ENCODE peak calls at places on chromosomes 4 and X, in five cellular contexts. A is fibroblast of lung, I is HL-60, J is tibial artery, Z is fibroblast of mammary gland. U is an unnamed sample.

GRCh38 chr4:36288727-36289126 is 7.3 kb downstream of the DTHD1 start:
- DNase-seq in A (no peak), I (no peak), J (no peak), Z (no peak), U (no peak)

GRCh38 chr4:154465085-154465484 is 26.5 kb downstream of the DCHS2 start:
- DNase-seq in A (peak; percentile 28), I (no peak), J (no peak), Z (peak; percentile 72), U (no peak)

GRCh38 chrX:149682031-149682430 is 29.8 kb upstream of the MAGEA11 start:
- DNase-seq in A (no peak), I (no peak), J (no peak), Z (no peak), U (no peak)

GRCh38 chr4:1490906-1491629 is 84.8 kb upstream of the NKX1-1 start:
- DNase-seq in A (no peak), I (no peak), J (no peak), Z (no peak), U (no peak)

GRCh38 chr4:37477126-37477525 is 209.1 kb downstream of the RELL1 start:
- DNase-seq in A (no peak), I (no peak), J (no peak), Z (no peak), U (no peak)

GRCh38 chr4:23888421-23889319 is 1.2 kb downstream of the PPARGC1A start:
- DNase-seq in A (peak; percentile 69), I (no peak), J (no peak), Z (peak; percentile 59), U (peak; percentile 35)

GRCh38 chr4:95180531-95181315 is 368.1 kb downstream of the UNC5C start:
- DNase-seq in A (no peak), I (no peak), J (no peak), Z (no peak), U (no peak)

GRCh38 chr4:42653606-42654560 is 3.0 kb downstream of the ATP8A1 start:
- DNase-seq in A (no peak), I (no peak), J (no peak), Z (peak; percentile 20), U (no peak)

GRCh38 chr4:29082684-29083083 is 1637.5 kb upstream of the PCDH7 start:
- DNase-seq in A (no peak), I (no peak), J (no peak), Z (no peak), U (no peak)

GRCh38 chr4:126611900-126612299 is 1020.9 kb upstream of the INTU start:
- DNase-seq in A (peak; percentile 47), I (no peak), J (no peak), Z (peak; percentile 87), U (peak; percentile 50)

GRCh38 chr4:120009731-120010130 is 56.9 kb downstream of the MAD2L1 start:
- DNase-seq in A (peak; percentile 68), I (no peak), J (no peak), Z (peak; percentile 87), U (peak; percentile 69)

GRCh38 chrX:8520791-8521190 is 56.2 kb downstream of the VCX3B start:
- DNase-seq in A (no peak), I (no peak), J (no peak), Z (peak; percentile 18), U (no peak)

GRCh38 chr4:78336093-78336943 is 215.3 kb upstream of the ANXA3 start:
- DNase-seq in A (peak; percentile 37), I (no peak), J (no peak), Z (peak; percentile 23), U (peak; percentile 88)

GRCh38 chr4:17111959-17112659 is 213.7 kb upstream of the LDB2 start:
- DNase-seq in A (no peak), I (no peak), J (no peak), Z (peak; percentile 33), U (no peak)

GRCh38 chr4:13322681-13323101 is 161.4 kb downstream of the RAB28 start:
- DNase-seq in A (peak; percentile 55), I (no peak), J (no peak), Z (peak; percentile 79), U (peak; percentile 85)

GRCh38 chr4:188002346-188002745 is 6.8 kb downstream of the ZFP42 start:
- DNase-seq in A (no peak), I (no peak), J (no peak), Z (no peak), U (no peak)

GRCh38 chrX:48683411-48683982 is at the start of gene WAS:
- DNase-seq in A (no peak), I (peak; percentile 88), J (no peak), Z (no peak), U (no peak)

GRCh38 chr4:15897577-15897976 is 41.0 kb downstream of the FGFBP1 start:
- DNase-seq in A (no peak), I (no peak), J (no peak), Z (no peak), U (no peak)

GRCh38 chrX:82218361-82218760 is 1016.5 kb downstream of the SH3BGRL start:
- DNase-seq in A (peak; percentile 5), I (peak; percentile 47), J (no peak), Z (peak; percentile 31), U (no peak)

GRCh38 chrX:24146283-24146865 is 3.2 kb upstream of the ZFX start:
- DNase-seq in A (no peak), I (no peak), J (no peak), Z (no peak), U (peak; percentile 69)

GRCh38 chr4:98706935-98707334 is 48.5 kb upstream of the TSPAN5 start:
- DNase-seq in A (no peak), I (no peak), J (no peak), Z (no peak), U (no peak)

GRCh38 chr4:8721621-8722020 is 129.1 kb downstream of the CPZ start:
- DNase-seq in A (no peak), I (no peak), J (peak; percentile 10), Z (no peak), U (no peak)

GRCh38 chr4:121726642-121727268 is 30.0 kb upstream of the ANXA5 start:
- DNase-seq in A (peak; percentile 82), I (peak; percentile 26), J (no peak), Z (peak; percentile 82), U (peak; percentile 79)

GRCh38 chr4:169229571-169230028 is 41.2 kb downstream of the SH3RF1 start:
- DNase-seq in A (peak; percentile 96), I (no peak), J (peak; percentile 37), Z (peak; percentile 98), U (peak; percentile 92)

GRCh38 chrX:39935414-39936064 is 162.2 kb downstream of the BCOR start:
- DNase-seq in A (no peak), I (no peak), J (no peak), Z (no peak), U (no peak)

GRCh38 chrX:137194164-137194563 is 160.4 kb upstream of the GPR101 start:
- DNase-seq in A (peak; percentile 27), I (peak; percentile 42), J (no peak), Z (peak; percentile 18), U (peak; percentile 3)

GRCh38 chr4:124713213-124713592 is 671 bp upstream of the ANKRD50 start:
- DNase-seq in A (peak; percentile 87), I (peak; percentile 46), J (peak; percentile 68), Z (peak; percentile 81), U (peak; percentile 74)

GRCh38 chr4:53734584-53735363 is 143.5 kb upstream of the LNX1 start:
- DNase-seq in A (peak; percentile 59), I (no peak), J (no peak), Z (peak; percentile 85), U (peak; percentile 25)

GRCh38 chr4:186020106-186020792 is 48.7 kb upstream of the TLR3 start:
- DNase-seq in A (no peak), I (no peak), J (no peak), Z (no peak), U (no peak)

DNA sequence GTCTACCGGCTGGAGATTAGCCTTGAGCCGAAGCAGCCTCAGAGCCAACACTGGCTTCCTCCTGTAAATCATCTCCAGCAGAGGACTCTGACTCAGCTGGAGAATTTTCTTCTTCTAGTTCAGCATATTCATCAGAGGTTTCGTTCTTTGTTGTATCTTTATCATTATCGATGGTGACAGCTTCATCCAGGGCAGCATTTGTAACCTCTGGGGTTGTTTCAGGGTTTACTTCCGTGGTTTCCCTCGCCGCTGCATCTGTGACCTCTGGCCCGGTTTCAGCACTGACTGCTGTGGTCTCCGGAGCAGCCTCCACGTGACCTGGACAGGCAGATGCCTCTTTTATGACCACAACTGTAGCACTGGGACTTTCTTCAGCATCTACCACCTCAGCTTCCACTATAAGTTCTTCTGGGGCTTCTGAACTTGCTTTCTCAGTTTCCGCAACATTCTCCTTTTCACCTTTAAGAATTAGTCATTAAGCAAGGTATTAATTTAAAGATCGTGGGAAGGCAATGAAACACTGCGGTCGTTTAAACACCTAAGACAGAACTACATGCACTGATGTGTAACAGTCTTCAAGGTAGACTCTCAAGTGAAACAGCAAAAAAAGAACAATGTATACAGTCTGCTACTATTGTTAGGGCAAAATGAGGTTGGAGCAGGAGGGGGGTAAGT is 13.3 kb downstream of the MGARP start:
- DNase-seq in A (peak; percentile 77), I (peak; percentile 74), J (peak; percentile 76), Z (peak; percentile 85), U (peak; percentile 92)
- H3K4me3 ChIP-seq in A (peak overlapping the region; percentile 28), I (peak overlapping the region; percentile 29), J (peak overlapping the region; percentile 35), Z (peak overlapping the region; percentile 52), U (peak overlapping the region; percentile 49)

DNA sequence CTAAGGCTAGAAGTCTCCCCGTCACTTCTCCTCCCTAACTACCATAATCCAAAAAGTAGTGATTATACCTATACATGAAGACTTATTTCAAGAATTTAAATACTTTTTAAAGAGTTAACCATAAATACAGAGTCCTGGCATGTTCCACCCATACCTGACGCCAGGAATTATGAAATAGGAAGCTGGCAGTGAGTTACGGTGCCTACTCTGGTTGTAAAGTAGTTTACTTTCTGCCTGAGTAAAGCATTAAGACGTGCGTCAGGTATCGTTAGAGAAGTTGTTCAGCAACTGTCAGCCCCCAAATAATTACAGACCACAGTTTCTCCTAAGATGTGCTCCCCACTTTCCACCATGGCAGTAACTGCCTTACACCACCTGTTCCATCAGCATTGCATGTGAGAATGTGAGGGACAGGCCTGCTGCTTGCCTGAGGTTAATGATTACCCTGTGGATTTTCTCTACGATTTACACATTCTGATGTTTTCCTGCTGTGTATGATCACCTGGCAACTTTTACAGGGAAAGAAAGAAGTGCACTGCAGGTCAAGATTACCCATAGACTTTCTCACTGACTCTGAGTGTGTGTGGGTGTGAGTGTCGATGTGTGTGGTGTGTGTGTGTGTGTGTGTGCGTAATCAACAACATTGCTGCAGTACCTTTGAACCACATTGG is 92.3 kb upstream of the SLC7A11 start:
- DNase-seq in A (no peak), I (no peak), J (no peak), Z (no peak), U (no peak)
- TF ChIP-seq CTCF in A (no peak), I (no peak), J (no peak), Z (no peak), U (no peak)

DNA sequence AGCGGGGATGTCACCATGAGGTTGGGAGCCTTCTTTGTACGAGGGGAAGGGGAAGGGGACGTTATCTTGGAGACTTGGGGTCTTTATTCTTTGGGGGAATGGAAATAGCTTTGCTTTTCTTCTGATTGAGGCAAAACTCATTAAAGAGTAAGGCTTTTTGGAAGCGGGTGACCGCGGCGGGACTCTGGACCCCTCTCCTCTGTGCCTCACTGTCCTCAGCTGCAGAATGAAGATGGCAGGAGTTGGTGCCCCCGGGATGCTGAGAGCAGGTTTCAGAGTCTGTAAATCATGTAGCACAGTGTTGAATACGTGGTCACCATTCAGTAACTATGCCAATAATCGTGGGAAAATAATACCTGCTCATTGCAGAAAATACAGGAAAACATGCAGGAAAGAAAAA is 32.1 kb downstream of the HTT-AS start:
- DNase-seq in A (no peak), I (no peak), J (no peak), Z (no peak), U (no peak)
- H3K4me3 ChIP-seq in A (no peak overlapping the region), I (no peak overlapping the region), J (peak overlapping the region; percentile 52), Z (peak overlapping the region; percentile 37), U (peak overlapping the region; percentile 47)

DNA sequence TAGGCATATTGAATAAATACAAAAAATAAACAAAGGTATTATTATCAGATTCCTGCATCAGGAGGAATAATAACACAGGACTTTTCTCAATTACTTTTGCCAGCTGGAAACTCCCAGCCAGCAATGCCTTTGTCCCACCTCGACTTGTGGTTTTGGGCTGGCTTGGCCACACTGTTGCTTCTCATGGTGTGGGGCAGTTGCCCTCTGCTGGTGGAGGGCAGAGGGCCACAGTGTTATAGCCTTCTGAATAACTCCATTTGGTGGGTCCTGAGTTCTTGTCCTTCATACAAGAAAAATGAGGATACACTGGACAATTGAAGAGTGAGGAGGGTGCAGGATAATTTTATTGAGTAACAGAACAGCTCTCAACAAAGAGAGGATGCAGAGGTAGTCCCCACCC is 1206.0 kb upstream of the ADGRL3 start:
- DNase-seq in A (no peak), I (no peak), J (no peak), Z (no peak), U (no peak)
- TF ChIP-seq CTCF in A (no peak), I (no peak), J (no peak), Z (no peak), U (no peak)